ENCODE peak calls at places on chromosomes 5 and 9, in nine cellular contexts. H, I, V, S, E, N, G, J and W are unnamed samples.

GRCh38 chr5:107516452-107517184 is 154.1 kb downstream of the EFNA5 start:
- DNase-seq in H (no peak), I (no peak), V (no peak), S (no peak), E (no peak), N (no peak), G (peak; percentile 4), J (no peak), W (no peak)

GRCh38 chr5:122141751-122142150 is 12.4 kb downstream of the ZNF474 start:
- DNase-seq in H (no peak), I (no peak), V (no peak), S (no peak), E (no peak), N (no peak), G (no peak), J (no peak), W (no peak)

GRCh38 chr9:3828495-3828894 is 302.7 kb upstream of the RFX3 start:
- DNase-seq in H (no peak), I (no peak), V (no peak), S (no peak), E (no peak), N (no peak), G (peak; percentile 45), J (no peak), W (no peak)

GRCh38 chr9:119164716-119165115 is 204.5 kb downstream of the BRINP1 start:
- DNase-seq in H (no peak), I (no peak), V (no peak), S (no peak), E (no peak), N (no peak), G (no peak), J (no peak), W (no peak)

GRCh38 chr5:126365446-126366198 is 57.6 kb upstream of the GRAMD2B start:
- DNase-seq in H (no peak), I (no peak), V (no peak), S (no peak), E (no peak), N (no peak), G (no peak), J (no peak), W (no peak)

GRCh38 chr9:123239726-123240125 is 28.7 kb downstream of the STRBP start:
- DNase-seq in H (no peak), I (no peak), V (no peak), S (no peak), E (no peak), N (no peak), G (no peak), J (no peak), W (no peak)

GRCh38 chr5:58759745-58760144 is 176.9 kb downstream of the RAB3C start:
- DNase-seq in H (peak; percentile 55), I (no peak), V (no peak), S (peak; percentile 34), E (no peak), N (no peak), G (peak; percentile 12), J (no peak), W (no peak)

GRCh38 chr5:3153226-3153858 is 401.9 kb upstream of the IRX2 start:
- DNase-seq in H (no peak), I (no peak), V (no peak), S (no peak), E (no peak), N (no peak), G (no peak), J (no peak), W (no peak)

GRCh38 chr5:127705120-127705892 is 2.1 kb downstream of the CCDC192 start:
- DNase-seq in H (peak; percentile 38), I (no peak), V (no peak), S (no peak), E (no peak), N (no peak), G (peak; percentile 90), J (no peak), W (no peak)

GRCh38 chr9:6759114-6759977 is 1.6 kb downstream of the KDM4C start:
- DNase-seq in H (peak; percentile 54), I (no peak), V (no peak), S (peak; percentile 63), E (no peak), N (no peak), G (peak; percentile 88), J (no peak), W (no peak)

GRCh38 chr9:72635197-72635596 is 113.8 kb downstream of the TMC1 start:
- DNase-seq in H (no peak), I (no peak), V (no peak), S (peak; percentile 32), E (no peak), N (no peak), G (no peak), J (no peak), W (no peak)

GRCh38 chr9:27192291-27192960 is 83.4 kb downstream of the TEK start:
- DNase-seq in H (peak; percentile 26), I (no peak), V (no peak), S (no peak), E (no peak), N (no peak), G (peak; percentile 49), J (peak; percentile 16), W (no peak)

GRCh38 chr9:86303316-86303975 is 21.1 kb upstream of the ISCA1 start:
- DNase-seq in H (peak; percentile 13), I (no peak), V (no peak), S (no peak), E (no peak), N (no peak), G (no peak), J (no peak), W (no peak)

GRCh38 chr5:3330442-3330841 is 265.2 kb upstream of the IRX1 start:
- DNase-seq in H (no peak), I (no peak), V (no peak), S (no peak), E (no peak), N (no peak), G (no peak), J (no peak), W (no peak)

GRCh38 chr9:132078369-132079356 is 1.0 kb downstream of the MED27 start:
- DNase-seq in H (peak; percentile 25), I (peak; percentile 60), V (no peak), S (no peak), E (no peak), N (no peak), G (peak; percentile 46), J (no peak), W (no peak)

GRCh38 chr5:55899344-55899743 is 48.2 kb downstream of the IL31RA start:
- DNase-seq in H (no peak), I (no peak), V (no peak), S (no peak), E (no peak), N (no peak), G (peak; percentile 37), J (no peak), W (no peak)

GRCh38 chr5:180090769-180091546 is 19.4 kb upstream of the RNF130 start:
- DNase-seq in H (peak; percentile 78), I (no peak), V (peak; percentile 24), S (no peak), E (peak; percentile 35), N (peak; percentile 9), G (peak; percentile 23), J (no peak), W (no peak)

GRCh38 chr5:37370550-37370863 is 399 bp downstream of the NUP155 start:
- DNase-seq in H (no peak), I (no peak), V (no peak), S (no peak), E (no peak), N (no peak), G (no peak), J (no peak), W (no peak)

GRCh38 chr9:3023449-3023848 is 179.6 kb upstream of the PUM3 start:
- DNase-seq in H (no peak), I (no peak), V (peak; percentile 38), S (no peak), E (no peak), N (no peak), G (no peak), J (no peak), W (no peak)

GRCh38 chr9:4581031-4581760 is 80.9 kb upstream of the PLPP6 start:
- DNase-seq in H (no peak), I (no peak), V (no peak), S (no peak), E (no peak), N (no peak), G (no peak), J (no peak), W (no peak)

GRCh38 chr9:104836235-104836634 is 72.3 kb downstream of the NIPSNAP3B start:
- DNase-seq in H (no peak), I (no peak), V (no peak), S (no peak), E (no peak), N (no peak), G (no peak), J (no peak), W (no peak)

GRCh38 chr5:134145061-134145757 is 30.7 kb downstream of the TCF7 start:
- DNase-seq in H (no peak), I (no peak), V (no peak), S (no peak), E (no peak), N (no peak), G (no peak), J (no peak), W (no peak)

GRCh38 chr5:157710887-157711286 is 20.3 kb upstream of the THG1L start:
- DNase-seq in H (no peak), I (no peak), V (no peak), S (no peak), E (no peak), N (no peak), G (peak; percentile 70), J (no peak), W (no peak)

GRCh38 chr5:91670565-91670964 is 287.4 kb upstream of the ARRDC3 start:
- DNase-seq in H (no peak), I (no peak), V (no peak), S (no peak), E (no peak), N (no peak), G (no peak), J (peak; percentile 28), W (peak; percentile 26)

GRCh38 chr5:142726188-142726731 is 40.4 kb upstream of the FGF1 start:
- DNase-seq in H (peak; percentile 67), I (no peak), V (no peak), S (no peak), E (no peak), N (no peak), G (peak; percentile 97), J (no peak), W (no peak)